ENCODE peak calls at places on chromosomes 16 and 17, in nine cellular contexts. U is MM.1S, Y is fibroblast of lung, O is kidney, I is adrenal gland, K is pancreas, Z is H1, W is GM23338, R is thoracic aorta. L is an unnamed sample.

GRCh38 chr16:72561-73537 is at the start of gene RHBDF1:
- DNase-seq in O (peak; percentile 87), R (no peak), Z (peak; percentile 76), I (peak; percentile 63), Y (peak; percentile 55), U (peak; percentile 45), W (peak; percentile 83), K (peak; percentile 85), L (peak; percentile 70)

GRCh38 chr17:64608571-64608981 is 53.5 kb downstream of the SMURF2 start:
- DNase-seq in U (no peak), I (no peak), Z (no peak), K (no peak), W (no peak), O (no peak), Y (peak; percentile 29), R (no peak), L (no peak)

GRCh38 chr17:17183744-17184143 is 22.4 kb downstream of the PLD6 start:
- DNase-seq in Y (no peak), K (no peak), Z (no peak), W (no peak), U (no peak), O (no peak), I (no peak), R (no peak), L (no peak)

GRCh38 chr17:7886227-7887037 is 2.2 kb upstream of the CHD3 start:
- DNase-seq in K (peak; percentile 64), O (no peak), W (peak; percentile 72), U (no peak), Y (peak; percentile 8), I (peak; percentile 26), R (no peak), Z (peak; percentile 59), L (peak; percentile 45)

GRCh38 chr17:39822051-39822450 is 42.1 kb downstream of the IKZF3 start:
- DNase-seq in U (no peak), R (no peak), O (no peak), W (no peak), I (no peak), K (no peak), Z (no peak), Y (no peak), L (no peak)

GRCh38 chr16:49282690-49283375 is 1.2 kb upstream of the CBLN1 start:
- DNase-seq in R (no peak), W (peak; percentile 85), U (peak; percentile 28), O (no peak), K (peak; percentile 84), Y (no peak), I (peak; percentile 15), Z (peak; percentile 66), L (peak; percentile 44)

GRCh38 chr17:80125656-80126448 is 21.1 kb downstream of the EIF4A3 start:
- DNase-seq in Y (peak; percentile 85), U (no peak), O (no peak), W (no peak), Z (no peak), R (no peak), I (no peak), K (no peak), L (peak; percentile 50)

GRCh38 chr17:17084317-17084835 is 42.1 kb downstream of the MPRIP start:
- DNase-seq in R (no peak), I (no peak), K (peak; percentile 43), W (no peak), Y (no peak), O (peak; percentile 42), U (no peak), Z (no peak), L (no peak)

GRCh38 chr17:63983326-63983725 is 10.6 kb upstream of the SCN4A start:
- DNase-seq in R (no peak), K (no peak), O (peak; percentile 72), Y (no peak), W (no peak), I (peak; percentile 24), U (no peak), Z (no peak), L (peak; percentile 39)

GRCh38 chr16:66740533-66740932 is 10.9 kb downstream of the DYNC1LI2 start:
- DNase-seq in I (no peak), R (no peak), W (no peak), U (no peak), K (no peak), O (no peak), Y (peak; percentile 43), Z (no peak), L (no peak)

GRCh38 chr16:3131755-3132377 is 3.0 kb upstream of the ZNF213 start:
- DNase-seq in R (no peak), O (no peak), K (peak; percentile 67), I (peak; percentile 49), Y (peak; percentile 28), U (peak; percentile 46), W (peak; percentile 90), Z (peak; percentile 85), L (peak; percentile 35)

GRCh38 chr17:55274371-55275255 is 9.9 kb downstream of the HLF start:
- DNase-seq in K (no peak), Z (no peak), U (no peak), O (no peak), W (no peak), I (peak; percentile 60), R (no peak), Y (no peak), L (no peak)

GRCh38 chr16:70696952-70697600 is 11.2 kb upstream of the MTSS2 start:
- DNase-seq in Y (no peak), W (no peak), R (no peak), K (no peak), O (no peak), Z (no peak), U (no peak), I (no peak), L (peak; percentile 63)

GRCh38 chr17:49546546-49547535 is 28.8 kb upstream of the NXPH3 start:
- DNase-seq in K (no peak), Y (no peak), U (no peak), Z (no peak), I (no peak), R (no peak), W (no peak), O (no peak), L (no peak)

GRCh38 chr17:75241143-75241430 is 20.3 kb downstream of the GGA3 start:
- DNase-seq in U (no peak), I (no peak), O (no peak), K (no peak), R (no peak), W (no peak), Z (no peak), Y (no peak), L (no peak)

GRCh38 chr16:58265480-58266052 is 29.3 kb downstream of the PRSS54 start:
- DNase-seq in Z (no peak), U (no peak), K (no peak), W (no peak), R (no peak), Y (no peak), O (no peak), I (no peak), L (no peak)

GRCh38 chr16:78816499-78817441 is 717.3 kb downstream of the WWOX start:
- DNase-seq in Y (peak; percentile 14), W (no peak), I (no peak), U (no peak), Z (no peak), R (no peak), K (no peak), O (no peak), L (peak; percentile 5)

GRCh38 chr16:50526796-50527195 is 21.4 kb upstream of the NKD1 start:
- DNase-seq in Z (peak; percentile 4), W (no peak), I (no peak), Y (no peak), K (no peak), O (no peak), R (no peak), U (no peak), L (no peak)

GRCh38 chr17:64097196-64097936 is 32.6 kb downstream of the ERN1 start:
- DNase-seq in O (no peak), I (peak; percentile 55), Y (peak; percentile 83), R (no peak), U (no peak), K (no peak), W (no peak), Z (no peak), L (no peak)

GRCh38 chr16:3716831-3717234 is 491 bp downstream of the TRAP1 start:
- DNase-seq in U (peak; percentile 52), I (peak; percentile 38), W (peak; percentile 60), O (no peak), Z (no peak), R (no peak), Y (no peak), K (peak; percentile 66), L (peak; percentile 31)

GRCh38 chr16:58020628-58021521 is 4.7 kb upstream of the MMP15 start:
- DNase-seq in W (peak; percentile 74), Z (peak; percentile 86), I (peak; percentile 70), K (peak; percentile 80), O (peak; percentile 53), R (no peak), U (peak; percentile 48), Y (peak; percentile 62), L (peak; percentile 76)

GRCh38 chr16:1364510-1364909 is 12.8 kb downstream of the GNPTG start:
- DNase-seq in O (peak; percentile 78), U (no peak), Z (no peak), K (no peak), I (no peak), R (no peak), Y (no peak), W (no peak), L (no peak)

GRCh38 chr16:76705883-76706282 is 428.7 kb downstream of the CNTNAP4 start:
- DNase-seq in Y (no peak), W (no peak), O (no peak), I (no peak), Z (no peak), K (no peak), U (no peak), R (no peak), L (no peak)
- H3K27ac ChIP-seq in Y (no peak overlapping the region), W (no peak overlapping the region), O (no peak overlapping the region), I (no peak overlapping the region), Z (no peak overlapping the region), K (no peak overlapping the region), U (no peak overlapping the region), R (no peak overlapping the region), L (no peak overlapping the region)

DNA sequence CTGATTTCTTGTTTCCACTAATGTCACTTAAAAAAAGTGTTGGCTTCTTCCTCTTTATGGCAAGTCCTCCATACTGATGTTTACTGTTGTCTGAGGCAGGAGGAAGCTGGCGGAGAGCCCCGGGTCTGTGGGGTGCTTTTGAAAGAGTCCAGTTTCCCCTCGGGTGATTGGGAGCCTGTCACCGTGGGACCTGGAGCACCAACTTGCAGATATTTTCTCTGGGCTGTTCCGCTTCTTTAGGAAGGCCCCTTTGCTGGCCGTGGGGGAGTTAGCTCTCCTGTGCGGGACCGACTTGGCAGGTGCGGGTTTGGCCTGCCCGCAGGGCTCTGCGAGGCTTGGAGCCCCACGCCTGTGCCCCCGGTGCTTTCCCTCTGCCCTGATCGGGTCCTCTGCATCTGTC is 3.1 kb downstream of the BANP start:
- DNase-seq in U (no peak), K (peak; percentile 58), W (no peak), O (no peak), Y (no peak), Z (no peak), I (peak; percentile 54), R (no peak), L (no peak)
- H3K27ac ChIP-seq in U (peak overlapping the region; percentile 99), K (peak overlapping the region; percentile 12), W (no peak overlapping the region), O (peak overlapping the region; percentile 85), Y (no peak overlapping the region), Z (no peak overlapping the region), I (no peak overlapping the region), R (peak overlapping the region; percentile 48), L (no peak overlapping the region)

GRCh38 chr16:85228463-85228862 is 116.2 kb upstream of the CIBAR2 start:
- DNase-seq in Y (no peak), W (no peak), Z (no peak), K (no peak), I (no peak), O (no peak), R (no peak), U (no peak), L (no peak)
- H3K27ac ChIP-seq in Y (no peak overlapping the region), W (no peak overlapping the region), Z (no peak overlapping the region), K (no peak overlapping the region), I (no peak overlapping the region), O (no peak overlapping the region), R (no peak overlapping the region), U (no peak overlapping the region), L (no peak overlapping the region)

GRCh38 chr16:84769416-84769815 is 50.4 kb upstream of the CRISPLD2 start:
- DNase-seq in R (no peak), W (no peak), Y (no peak), O (no peak), I (no peak), Z (no peak), K (no peak), U (no peak), L (no peak)
- H3K27ac ChIP-seq in R (no peak overlapping the region), W (no peak overlapping the region), Y (no peak overlapping the region), O (no peak overlapping the region), I (no peak overlapping the region), Z (no peak overlapping the region), K (no peak overlapping the region), U (no peak overlapping the region), L (no peak overlapping the region)

L was measured in thyroid gland.